ENCODE peak calls at places on chromosomes 11 and 22, in six cellular contexts. O, M, W, G, F and N are unnamed samples.

GRCh38 chr22:27124336-27125023 is 467.1 kb downstream of the MIAT start:
- DNase-seq in F (no peak), O (peak), G (no peak), W (no peak), M (peak), N (no peak)

GRCh38 chr22:32617271-32617670 is 142.7 kb downstream of the FBXO7 start:
- DNase-seq in G (no peak), W (no peak), F (no peak), M (no peak), O (no peak), N (no peak)

GRCh38 chr22:18065256-18065655 is 12.5 kb upstream of the PEX26 start:
- DNase-seq in G (peak), O (no peak), M (no peak), W (no peak), F (no peak), N (no peak)

GRCh38 chr11:128334311-128335044 is 252.9 kb downstream of the ETS1 start:
- DNase-seq in G (no peak), O (peak), W (peak), F (no peak), M (no peak), N (no peak)

GRCh38 chr11:57301711-57302423 is 22.9 kb downstream of the TNKS1BP1 start:
- DNase-seq in F (no peak), W (no peak), O (no peak), G (no peak), M (no peak), N (no peak)

GRCh38 chr11:1756024-1756561 is 5.7 kb upstream of the IFITM10 start:
- DNase-seq in O (no peak), G (no peak), F (no peak), W (no peak), M (no peak), N (no peak)

GRCh38 chr11:100692290-100692689 is 5.2 kb downstream of the ARHGAP42 start:
- DNase-seq in F (no peak), M (no peak), W (no peak), G (no peak), O (no peak), N (no peak)

GRCh38 chr11:117833401-117833891 is 8.9 kb upstream of the FXYD2 start:
- DNase-seq in W (no peak), F (no peak), O (peak), M (no peak), G (no peak), N (no peak)

GRCh38 chr11:82046778-82047177 is 686.9 kb downstream of the FAM181B start:
- DNase-seq in F (no peak), O (no peak), G (no peak), W (no peak), M (no peak), N (no peak)

GRCh38 chr22:23548501-23549197 is 31.4 kb downstream of the IGLL1 start:
- DNase-seq in W (no peak), O (no peak), M (no peak), G (no peak), F (no peak), N (no peak)

GRCh38 chr11:69339041-69339733 is 45.2 kb downstream of the MYEOV start:
- DNase-seq in W (no peak), F (no peak), M (no peak), G (no peak), O (no peak), N (no peak)

GRCh38 chr11:62540804-62541671 is 5.6 kb downstream of the AHNAK start:
- DNase-seq in G (no peak), M (no peak), F (no peak), W (no peak), O (peak), N (peak)

DNA sequence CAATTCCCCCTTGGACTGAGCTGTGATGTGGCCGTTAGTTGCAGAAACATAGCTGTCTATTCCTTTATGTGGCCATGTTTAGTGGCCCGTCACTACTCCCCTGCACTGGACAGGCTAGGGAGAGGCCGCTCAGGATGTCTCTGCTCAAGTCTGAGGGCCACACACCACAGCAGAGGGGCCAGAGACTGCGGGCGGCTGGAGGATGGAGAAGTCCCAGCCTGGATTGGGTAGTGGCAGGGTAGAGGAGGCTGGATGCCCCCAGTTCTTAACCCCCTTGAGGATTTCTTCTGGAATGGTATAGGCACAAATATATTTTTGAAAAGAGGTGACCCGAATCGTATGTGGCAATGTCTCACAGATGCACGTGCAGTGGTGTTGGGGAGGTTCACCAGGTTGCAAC is 116.4 kb upstream of the B3GAT1 start:
- DNase-seq in O (no peak), G (no peak), W (no peak), M (no peak), F (no peak), N (no peak)
- H3K27ac ChIP-seq in O (no peak), G (no peak), W (no peak), M (no peak), F (no peak), N (no peak)

GRCh38 chr11:86558841-86559240 is 113.6 kb downstream of the ME3 start:
- DNase-seq in G (no peak), F (no peak), W (no peak), M (no peak), O (no peak), N (no peak)
- H3K27ac ChIP-seq in G (no peak), F (no peak), W (no peak), M (peak), O (peak), N (no peak)

GRCh38 chr11:130411223-130411622 is 17.2 kb downstream of the ADAMTS8 start:
- DNase-seq in G (no peak), O (no peak), F (no peak), W (no peak), M (no peak), N (no peak)
- H3K27ac ChIP-seq in G (no peak), O (no peak), F (no peak), W (no peak), M (no peak), N (no peak)

GRCh38 chr11:95156133-95156731 is 66.6 kb downstream of the ENDOD1 start:
- DNase-seq in F (no peak), G (peak), M (no peak), W (no peak), O (no peak), N (no peak)
- H3K27ac ChIP-seq in F (peak), G (no peak), M (peak), W (no peak), O (no peak), N (no peak)

GRCh38 chr11:94838027-94838610 is 70.0 kb downstream of the AMOTL1 start:
- DNase-seq in W (no peak), F (no peak), O (no peak), G (no peak), M (no peak), N (no peak)

GRCh38 chr11:94832604-94833238 is 64.6 kb downstream of the AMOTL1 start:
- DNase-seq in F (no peak), M (no peak), O (no peak), W (peak), G (no peak), N (no peak)

GRCh38 chr11:94834931-94835330 is 66.8 kb downstream of the AMOTL1 start:
- DNase-seq in M (no peak), F (no peak), G (no peak), W (no peak), O (no peak), N (no peak)

GRCh38 chr11:94837317-94837716 is 69.2 kb downstream of the AMOTL1 start:
- DNase-seq in O (peak), G (no peak), W (no peak), M (no peak), F (no peak), N (no peak)

DNA sequence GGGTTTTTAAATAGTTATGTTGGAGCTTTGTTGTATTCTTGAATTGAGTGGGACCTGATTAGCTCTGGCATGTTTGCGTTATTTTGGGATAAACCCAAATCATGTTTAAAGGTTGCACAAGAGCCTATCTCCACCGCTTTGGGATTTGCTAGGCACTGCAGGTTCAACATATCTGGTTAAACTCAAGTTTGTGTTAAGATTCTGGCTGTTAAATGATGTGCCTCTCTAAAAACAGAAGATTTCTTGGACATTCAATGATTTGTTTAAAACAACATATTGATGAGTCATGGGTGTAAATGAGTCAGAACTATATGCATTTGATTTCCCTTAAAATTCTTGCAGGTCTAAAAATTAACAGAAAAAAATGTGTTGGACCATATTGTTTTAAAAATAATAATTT is 67.4 kb downstream of the AMOTL1 start:
- DNase-seq in F (no peak), M (no peak), G (no peak), O (no peak), W (no peak), N (no peak)
- H3K27ac ChIP-seq in F (no peak), M (no peak), G (no peak), O (no peak), W (no peak), N (no peak)

GRCh38 chr11:46948378-46949131 is 12.0 kb downstream of the CSTPP1 start:
- DNase-seq in M (no peak), W (no peak), G (no peak), F (no peak), O (no peak), N (no peak)

GRCh38 chr11:46949297-46949696 is 12.7 kb downstream of the CSTPP1 start:
- DNase-seq in F (no peak), W (no peak), G (no peak), O (no peak), M (no peak), N (no peak)

GRCh38 chr11:46952553-46952952 is 16.0 kb downstream of the CSTPP1 start:
- DNase-seq in M (no peak), F (no peak), W (no peak), G (no peak), O (no peak), N (no peak)

GRCh38 chr11:46953093-46953492 is 16.5 kb downstream of the CSTPP1 start:
- DNase-seq in W (no peak), M (no peak), O (no peak), F (no peak), G (no peak), N (no peak)

DNA sequence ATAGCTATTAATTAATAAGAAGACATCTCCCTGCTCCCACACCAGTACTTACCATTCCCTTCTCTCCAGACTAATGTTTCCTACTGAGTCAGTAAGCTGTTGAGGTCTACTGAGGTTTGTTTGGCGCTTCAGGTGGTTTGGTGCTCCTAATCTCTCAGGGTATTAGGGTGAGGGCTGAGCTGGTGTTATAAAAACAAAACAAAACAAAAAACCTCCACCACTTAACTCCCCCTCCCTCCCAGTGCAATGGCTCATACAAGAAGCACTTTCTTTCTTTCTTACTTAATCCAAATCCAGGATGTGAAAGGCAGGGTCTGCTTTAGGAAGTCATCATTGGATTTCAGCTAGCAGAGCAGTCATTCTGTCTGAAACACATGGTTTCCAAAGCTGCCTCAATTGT is 15.3 kb downstream of the CSTPP1 start:
- DNase-seq in F (no peak), O (no peak), G (no peak), W (no peak), M (no peak), N (no peak)
- H3K27ac ChIP-seq in F (no peak), O (no peak), G (no peak), W (no peak), M (no peak), N (no peak)

DNA sequence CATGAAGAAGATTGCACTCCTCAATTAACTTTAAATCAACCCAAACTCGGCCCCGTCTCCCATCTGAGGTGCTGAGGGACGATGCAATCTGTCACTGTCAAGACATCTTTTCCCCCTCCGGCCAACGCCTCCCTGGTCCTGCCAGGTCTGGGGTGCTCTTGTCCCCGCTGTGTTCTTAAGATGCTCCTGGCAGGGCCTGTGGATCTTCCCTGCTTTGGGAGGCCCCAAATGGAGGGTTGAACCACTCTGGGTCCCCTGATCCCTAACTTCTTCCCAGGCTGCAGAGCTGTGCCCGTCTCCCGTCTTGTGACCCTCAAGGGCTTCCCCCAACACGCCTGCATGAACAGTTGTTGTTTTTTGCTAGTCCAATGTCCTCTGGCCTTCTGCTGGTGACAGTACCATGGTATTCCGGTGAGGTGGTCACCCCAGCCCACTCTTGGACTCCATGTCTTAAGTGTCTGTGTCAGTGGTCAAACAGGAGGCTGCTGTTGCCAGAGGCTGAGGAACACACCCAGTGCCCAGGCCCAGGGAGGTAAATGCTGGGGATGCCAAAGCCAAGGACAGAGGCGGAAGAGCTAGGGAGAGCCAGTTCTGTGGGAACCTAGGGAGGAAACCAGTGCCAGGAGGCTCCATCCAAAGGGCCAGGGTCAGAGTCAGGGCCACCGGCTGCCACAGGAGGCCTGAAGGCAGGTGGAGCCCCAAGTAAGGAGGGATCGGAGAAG is 70.6 kb upstream of the SHANK2 start:
- DNase-seq in W (no peak), O (no peak), G (no peak), F (no peak), M (no peak), N (no peak)
- H3K27ac ChIP-seq in W (no peak), O (no peak), G (no peak), F (no peak), M (no peak), N (no peak)

GRCh38 chr22:37161442-37161841 is 11.7 kb upstream of the IL2RB start:
- DNase-seq in W (peak), F (no peak), M (no peak), O (no peak), G (peak), N (no peak)

GRCh38 chr22:37164535-37164887 is 14.8 kb upstream of the IL2RB start:
- DNase-seq in M (no peak), O (no peak), F (no peak), G (no peak), W (no peak), N (no peak)

GRCh38 chr22:37163618-37164534 is 14.2 kb upstream of the IL2RB start:
- DNase-seq in G (no peak), M (no peak), F (no peak), W (no peak), O (no peak), N (no peak)

GRCh38 chr22:37163096-37163489 is 13.4 kb upstream of the IL2RB start:
- DNase-seq in M (no peak), F (no peak), G (no peak), O (no peak), W (no peak), N (no peak)

DNA sequence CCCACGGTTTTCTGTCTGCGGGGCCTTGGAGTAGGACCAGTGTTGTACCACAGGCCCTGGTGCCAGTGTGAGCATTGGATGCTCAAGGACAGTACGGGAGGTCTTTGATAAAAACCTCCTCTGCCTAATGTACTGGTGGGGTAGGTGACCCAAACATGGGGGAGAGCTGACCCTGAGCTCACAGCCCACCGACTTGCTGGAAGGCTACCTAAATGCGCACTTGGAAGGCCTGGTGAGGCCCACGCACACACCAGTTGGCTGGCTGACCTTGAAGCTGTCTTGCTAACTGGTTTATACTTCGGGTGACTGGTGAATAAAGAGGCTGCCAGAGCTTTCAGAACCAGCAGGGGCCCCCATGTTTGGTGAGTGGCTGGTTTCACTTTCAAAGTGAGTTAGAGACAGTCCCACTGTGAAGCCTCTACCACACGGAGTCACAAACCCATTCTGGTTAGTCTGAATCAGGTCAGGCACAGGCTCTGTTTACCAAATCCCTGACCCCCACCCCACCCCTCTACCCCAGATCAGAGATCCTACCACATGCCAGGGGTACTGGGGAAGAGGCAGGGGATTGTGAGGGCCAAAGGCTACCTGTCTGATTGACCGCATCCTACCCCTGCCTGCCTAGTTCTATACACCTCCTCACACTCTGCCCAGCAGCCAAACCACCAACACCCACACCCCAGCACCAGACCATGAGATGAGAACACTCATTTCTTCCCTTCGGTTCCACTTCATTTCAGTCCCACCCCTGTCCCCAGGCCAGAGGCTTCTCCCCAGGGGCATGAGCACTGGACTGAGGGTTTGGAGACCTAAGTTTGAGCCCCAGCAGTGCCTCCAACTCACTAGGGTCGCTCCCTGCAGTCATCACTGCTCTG is 12.7 kb upstream of the IL2RB start:
- DNase-seq in G (no peak), W (no peak), M (no peak), O (no peak), F (no peak), N (no peak)
- H3K27ac ChIP-seq in G (no peak), W (no peak), M (no peak), O (no peak), F (peak), N (no peak)

GRCh38 chr11:47258317-47258902 is 614 bp downstream of the NR1H3 start:
- DNase-seq in F (no peak), W (no peak), O (no peak), M (no peak), G (no peak), N (no peak)

GRCh38 chr11:47257518-47258316 is at the start of gene NR1H3:
- DNase-seq in M (peak), W (peak), F (peak), G (peak), O (peak), N (peak)

GRCh38 chr11:47259178-47259977 is 1.6 kb downstream of the NR1H3 start:
- DNase-seq in M (no peak), O (peak), G (peak), F (no peak), W (peak), N (peak)

GRCh38 chr11:47256374-47256773 is 1.4 kb upstream of the NR1H3 start:
- DNase-seq in F (no peak), W (no peak), G (no peak), O (no peak), M (no peak), N (no peak)

DNA sequence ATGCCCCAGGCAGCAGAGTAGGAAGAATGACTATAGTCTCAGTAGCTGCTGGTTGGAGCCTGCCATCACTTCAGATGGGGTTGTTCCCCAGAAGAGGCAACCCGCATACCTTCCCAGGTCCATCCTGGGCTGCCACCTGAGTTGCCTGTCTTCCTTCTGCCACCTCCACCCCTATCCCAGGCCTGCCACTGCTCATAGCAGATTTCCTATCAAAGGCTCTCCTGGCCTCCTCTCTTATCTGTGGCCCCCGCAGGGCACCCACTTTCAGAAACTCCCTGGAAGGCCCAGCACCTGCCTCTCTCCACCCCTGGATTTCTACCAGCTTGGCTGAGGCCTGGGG is 648 bp upstream of the NR1H3 start:
- DNase-seq in M (no peak), F (no peak), G (no peak), O (no peak), W (no peak), N (no peak)
- H3K27ac ChIP-seq in M (peak), F (peak), G (peak), O (peak), W (peak), N (peak)